ENCODE peak calls at places on chromosomes 5 and 9, in four cellular contexts. K is HL-60, A is GM12878, W is K562. I is an unnamed sample.

GRCh38 chr9:4463824-4464223 is 26.4 kb upstream of the SLC1A1 start:
- DNase-seq in A (no peak), W (no peak), K (no peak), I (no peak)

GRCh38 chr5:144427871-144428270 is 257.2 kb downstream of the KCTD16 start:
- DNase-seq in A (no peak), K (no peak), W (no peak), I (no peak)

GRCh38 chr5:36607114-36607561 is 732 bp downstream of the SLC1A3 start:
- DNase-seq in A (no peak), W (no peak), K (peak), I (no peak)

GRCh38 chr5:178211095-178212048 is 7.0 kb downstream of the HNRNPAB start:
- DNase-seq in W (no peak), A (no peak), K (no peak), I (no peak)

GRCh38 chr9:129177443-129177790 is 644 bp downstream of the IER5L start:
- DNase-seq in W (peak), K (no peak), A (no peak), I (no peak)

GRCh38 chr9:17005085-17005484 is 129.8 kb upstream of the CNTLN start:
- DNase-seq in A (no peak), K (no peak), W (no peak), I (no peak)

GRCh38 chr5:56422060-56422762 is 189.1 kb upstream of the ANKRD55 start:
- DNase-seq in K (no peak), W (no peak), A (no peak), I (no peak)

GRCh38 chr5:122009436-122009835 is 47.7 kb downstream of the SRFBP1 start:
- DNase-seq in A (no peak), K (no peak), W (no peak), I (no peak)

GRCh38 chr9:2317591-2317990 is 302.4 kb downstream of the SMARCA2 start:
- DNase-seq in W (no peak), A (no peak), K (no peak), I (no peak)

GRCh38 chr9:118449554-118449953 is 745.4 kb downstream of the TLR4 start:
- DNase-seq in A (no peak), K (no peak), W (no peak), I (no peak)

GRCh38 chr5:68683632-68684035 is 410.2 kb upstream of the SLC30A5 start:
- DNase-seq in K (no peak), W (no peak), A (no peak), I (no peak)

GRCh38 chr5:76733049-76733417 is 17.1 kb downstream of the F2R start:
- DNase-seq in A (peak), W (no peak), K (no peak), I (no peak)

GRCh38 chr5:6731465-6732237 is 18.4 kb downstream of the TENT4A start:
- DNase-seq in K (no peak), W (no peak), A (no peak), I (no peak)

GRCh38 chr5:124867064-124867707 is 120.7 kb upstream of the ZNF608 start:
- DNase-seq in K (no peak), A (no peak), W (no peak), I (no peak)

GRCh38 chr9:83623634-83623991 is 670 bp downstream of the IDNK start:
- DNase-seq in K (peak), A (no peak), W (no peak), I (no peak)

GRCh38 chr5:180343846-180344327 is 9.2 kb downstream of the GFPT2 start:
- DNase-seq in A (no peak), W (no peak), K (peak), I (no peak)

GRCh38 chr5:74673011-74673790 is 11.8 kb upstream of the HEXB start:
- DNase-seq in A (no peak), W (no peak), K (no peak), I (no peak)

GRCh38 chr9:121169094-121169601 is 32.5 kb downstream of the RAB14 start:
- DNase-seq in K (no peak), A (no peak), W (peak), I (no peak)

GRCh38 chr5:56077796-56078233 is 83.1 kb upstream of the IL6ST start:
- DNase-seq in A (peak), K (no peak), W (no peak), I (no peak)

DNA sequence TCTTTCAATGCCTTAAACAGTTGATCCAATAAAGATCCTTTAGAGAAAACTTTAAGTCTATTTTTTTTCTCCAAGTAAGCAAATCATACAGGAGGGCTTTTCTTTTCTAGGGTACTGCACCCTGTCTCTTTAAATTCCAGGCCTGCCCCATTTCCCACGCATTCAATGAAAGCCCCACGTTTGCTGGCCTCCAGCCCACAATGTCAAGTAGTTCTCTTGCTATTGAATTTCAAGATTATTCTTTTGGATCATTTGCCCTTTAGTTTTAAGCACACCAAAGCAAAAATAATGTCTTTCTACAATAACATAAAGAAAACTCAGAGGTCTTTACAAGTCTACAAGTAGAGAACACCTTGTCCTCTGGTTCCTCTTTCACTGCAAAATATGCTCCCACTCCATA is 15.7 kb downstream of the MLLT3 start:
- DNase-seq in A (no peak), K (no peak), W (no peak), I (no peak)
- TF ChIP-seq SPI1 in A (no peak), K (no peak), W (no peak), I (no peak)

GRCh38 chr9:108139900-108140299 is 650.3 kb upstream of the KLF4 start:
- DNase-seq in A (no peak), K (no peak), W (no peak), I (no peak)
- TF ChIP-seq SPI1 in A (no peak), K (no peak), W (no peak), I (no peak)

GRCh38 chr9:33163433-33164137 is 3.6 kb downstream of the B4GALT1 start:
- DNase-seq in W (no peak), K (no peak), A (no peak), I (no peak)
- TF ChIP-seq SPI1 in W (no peak), K (no peak), A (no peak), I (no peak)

DNA sequence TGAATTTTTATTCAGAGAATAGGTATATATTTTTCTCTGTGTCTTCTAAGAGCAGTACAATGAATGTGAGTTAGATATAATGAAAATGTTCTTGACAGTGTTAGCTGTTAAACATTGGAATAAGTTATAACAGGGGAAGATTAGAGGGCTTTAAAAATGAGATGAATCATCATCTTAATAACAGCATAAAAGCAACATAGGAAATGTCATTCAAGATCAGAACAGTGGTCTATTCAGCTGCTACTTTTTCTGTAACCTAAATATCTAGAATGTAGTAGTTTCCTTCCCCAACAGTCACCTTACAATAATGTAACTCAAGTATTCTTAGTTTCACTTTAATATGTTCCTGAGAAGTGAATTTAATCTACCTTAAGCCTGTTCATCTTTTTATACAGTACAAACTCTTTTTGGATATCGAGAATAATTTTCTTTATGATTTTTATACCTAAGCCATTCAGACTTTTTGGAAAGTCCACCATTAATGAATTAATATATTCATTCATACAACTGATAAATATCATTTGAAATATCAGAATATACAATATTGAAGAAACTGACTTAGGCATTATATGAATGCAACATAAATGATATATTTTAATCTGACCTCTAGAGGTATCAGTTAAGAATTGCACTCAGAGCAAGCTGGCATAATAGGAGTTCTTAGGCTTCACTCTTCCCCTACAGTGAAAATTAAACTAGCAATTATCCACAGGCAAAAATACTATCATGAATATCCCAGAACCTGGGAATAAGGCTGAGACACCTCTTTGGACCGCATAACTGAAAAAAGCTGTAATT is 66.1 kb upstream of the EDIL3 start:
- DNase-seq in W (no peak), K (no peak), A (no peak), I (no peak)
- TF ChIP-seq SPI1 in W (no peak), K (no peak), A (no peak), I (no peak)

DNA sequence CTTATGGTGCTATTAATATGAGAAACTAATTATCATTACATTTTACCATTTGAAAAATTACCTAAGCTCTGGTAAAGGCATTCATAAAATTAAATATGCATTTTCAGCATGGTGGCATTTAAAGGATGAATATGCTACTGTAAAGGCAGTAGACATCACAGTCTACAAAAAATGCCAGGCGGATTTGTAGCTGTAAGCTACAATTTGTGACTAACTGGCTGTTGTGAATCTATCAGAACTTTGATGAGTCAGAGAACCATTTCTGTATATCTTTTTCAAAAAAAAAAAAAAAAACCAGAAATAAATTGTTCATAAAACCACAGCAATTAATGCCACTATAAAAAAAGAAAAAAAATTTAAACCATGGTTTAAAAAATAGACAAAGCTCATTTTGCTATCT is 186.3 kb downstream of the NFIB start:
- DNase-seq in W (no peak), K (no peak), A (no peak), I (no peak)
- TF ChIP-seq SPI1 in W (no peak), K (no peak), A (no peak), I (no peak)

GRCh38 chr9:73919712-73920111 is 577.4 kb upstream of the RORB start:
- DNase-seq in A (no peak), W (no peak), K (no peak), I (no peak)

GRCh38 chr9:73911814-73912213 is 585.3 kb upstream of the RORB start:
- DNase-seq in W (no peak), A (no peak), K (no peak), I (no peak)

DNA sequence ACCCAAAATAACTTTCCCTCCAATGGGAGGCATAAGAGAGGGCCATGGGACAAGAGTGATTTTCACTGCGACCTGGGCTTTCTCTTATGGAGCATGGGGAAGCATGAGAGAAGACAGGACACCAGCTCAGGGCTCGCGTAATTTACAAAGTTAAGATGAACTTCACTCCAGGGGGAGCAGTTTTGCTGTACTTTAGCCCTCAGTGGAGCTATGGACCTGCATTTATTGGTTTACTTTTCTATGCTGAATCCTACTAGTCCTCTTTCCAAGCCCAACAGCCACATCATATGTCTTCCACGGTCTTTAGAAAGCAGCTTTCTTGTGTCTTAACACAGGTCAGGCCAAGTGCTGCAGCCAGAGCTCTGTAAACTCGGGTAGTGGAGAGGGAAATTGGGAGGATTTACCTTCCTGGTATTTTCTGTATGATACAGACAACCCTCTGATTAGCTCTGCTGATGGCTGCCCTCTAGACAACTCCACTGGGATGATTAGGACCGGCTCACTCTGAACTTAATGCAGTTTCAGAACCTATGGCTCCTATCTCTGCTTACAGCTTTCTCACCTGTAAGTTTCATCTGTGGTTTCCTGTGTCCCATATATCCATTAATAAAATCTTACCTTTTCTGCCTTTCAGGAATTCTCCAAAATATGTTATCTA is 581.0 kb upstream of the RORB start:
- DNase-seq in W (no peak), K (no peak), A (no peak), I (no peak)
- TF ChIP-seq SPI1 in W (no peak), K (no peak), A (no peak), I (no peak)

GRCh38 chr9:137243626-137244485 is 2.8 kb downstream of the TUBB4B start:
- DNase-seq in K (peak), A (no peak), W (no peak), I (no peak)
- TF ChIP-seq SPI1 in K (no peak), A (peak), W (peak), I (peak)

GRCh38 chr9:79220666-79221065 is 351.1 kb upstream of the TLE4 start:
- DNase-seq in K (no peak), A (no peak), W (no peak), I (no peak)
- TF ChIP-seq SPI1 in K (no peak), A (no peak), W (no peak), I (no peak)

DNA sequence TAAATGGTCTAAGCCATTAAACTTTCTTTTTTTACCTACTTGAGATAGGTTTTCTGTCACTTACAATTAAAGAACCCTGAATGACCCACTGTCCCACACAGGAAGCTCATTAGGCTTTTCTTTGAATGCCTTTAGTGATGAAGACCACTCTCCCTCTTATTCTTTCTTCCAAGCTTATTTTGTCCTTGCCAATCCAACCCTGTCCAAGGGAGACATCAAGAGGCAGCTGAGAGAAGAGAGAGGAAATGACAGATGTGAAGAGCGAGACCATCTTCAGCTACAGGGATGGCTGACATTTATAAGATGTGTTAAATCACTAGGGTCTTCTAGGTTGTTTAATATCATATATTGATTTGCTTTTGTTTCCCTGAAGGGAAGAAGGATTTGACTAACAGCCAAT is 133.5 kb downstream of the FAM114A2 start:
- DNase-seq in A (no peak), W (no peak), K (no peak), I (no peak)
- TF ChIP-seq SPI1 in A (no peak), W (no peak), K (no peak), I (no peak)

I was measured in GM12891.